ENCODE peak calls at places on chromosomes 16 and 17, in four cellular contexts. K is fibroblast of lung, Z is foreskin fibroblast, C is prostate gland. R is an unnamed sample.

GRCh38 chr17:35189291-35189690 is 4.9 kb downstream of the SLC35G3 start:
- DNase-seq in K (peak; percentile 14), C (no peak), Z (peak; percentile 19), R (no peak)

GRCh38 chr16:50767197-50767596 is 25.3 kb downstream of the CYLD start:
- DNase-seq in K (no peak), Z (no peak), C (no peak), R (no peak)

GRCh38 chr16:17776888-17777287 is 306.1 kb upstream of the XYLT1 start:
- DNase-seq in K (no peak), Z (no peak), C (no peak), R (no peak)

GRCh38 chr17:71409712-71410111 is 711.1 kb upstream of the SOX9 start:
- DNase-seq in C (no peak), K (peak; percentile 83), Z (peak; percentile 91), R (peak; percentile 88)

GRCh38 chr17:53630115-53630514 is 192.6 kb upstream of the KIF2B start:
- DNase-seq in C (no peak), Z (no peak), K (no peak), R (no peak)

GRCh38 chr16:67726106-67727034 is 7.3 kb upstream of the GFOD2 start:
- DNase-seq in K (no peak), C (no peak), Z (peak; percentile 38), R (no peak)

GRCh38 chr16:49833055-49833454 is 22.9 kb downstream of the ZNF423 start:
- DNase-seq in C (no peak), K (peak; percentile 33), Z (peak; percentile 35), R (no peak)

GRCh38 chr16:69709456-69710084 is 16.8 kb downstream of the NQO1 start:
- DNase-seq in C (peak; percentile 27), Z (peak; percentile 78), K (peak; percentile 80), R (peak; percentile 73)

GRCh38 chr16:84686702-84687298 is 13.0 kb upstream of the USP10 start:
- DNase-seq in K (no peak), Z (no peak), C (no peak), R (no peak)

GRCh38 chr17:16516594-16517018 is 24.6 kb upstream of the LRRC75A start:
- DNase-seq in Z (peak; percentile 80), K (peak; percentile 53), C (no peak), R (peak; percentile 75)

GRCh38 chr17:32575865-32576264 is 89.1 kb downstream of the CDK5R1 start:
- DNase-seq in K (no peak), C (no peak), Z (no peak), R (no peak)

GRCh38 chr17:1474402-1475189 is 17.9 kb downstream of the MYO1C start:
- DNase-seq in Z (no peak), K (no peak), C (no peak), R (no peak)

GRCh38 chr16:75304521-75305363 is 53.3 kb upstream of the BCAR1 start:
- DNase-seq in K (peak; percentile 89), Z (peak; percentile 90), C (no peak), R (peak; percentile 87)

GRCh38 chr17:58059141-58059540 is 24.1 kb upstream of the DYNLL2 start:
- DNase-seq in Z (no peak), K (no peak), C (no peak), R (no peak)

GRCh38 chr17:78351449-78352006 is 8.3 kb downstream of the SOCS3 start:
- DNase-seq in C (peak; percentile 91), K (peak; percentile 100), Z (peak; percentile 99), R (peak; percentile 100)

GRCh38 chr16:491225-491919 is 36.1 kb upstream of the CAPN15 start:
- DNase-seq in K (no peak), Z (no peak), C (no peak), R (no peak)

GRCh38 chr16:84571010-84571409 is 46.9 kb downstream of the COTL1 start:
- DNase-seq in Z (no peak), C (no peak), K (no peak), R (no peak)

GRCh38 chr16:23584186-23585076 is 11.7 kb downstream of the NDUFAB1 start:
- DNase-seq in Z (peak; percentile 24), C (no peak), K (no peak), R (peak; percentile 39)

GRCh38 chr17:69539781-69540319 is 125.4 kb downstream of the MAP2K6 start:
- DNase-seq in Z (peak; percentile 77), K (peak; percentile 91), C (no peak), R (peak; percentile 88)

GRCh38 chr16:28983644-28984043 is 1.2 kb upstream of the LAT start:
- DNase-seq in Z (no peak), K (no peak), C (no peak), R (no peak)

GRCh38 chr16:77807-78443 is at the start of gene MPG:
- DNase-seq in K (peak; percentile 68), Z (peak; percentile 96), C (peak; percentile 80), R (peak; percentile 82)

GRCh38 chr17:76145231-76146052 is 4.4 kb upstream of the FOXJ1 start:
- DNase-seq in Z (no peak), K (no peak), C (no peak), R (no peak)

GRCh38 chr16:81526199-81526598 is 81.6 kb downstream of the CMIP start:
- DNase-seq in K (no peak), Z (no peak), C (no peak), R (peak; percentile 33)

DNA sequence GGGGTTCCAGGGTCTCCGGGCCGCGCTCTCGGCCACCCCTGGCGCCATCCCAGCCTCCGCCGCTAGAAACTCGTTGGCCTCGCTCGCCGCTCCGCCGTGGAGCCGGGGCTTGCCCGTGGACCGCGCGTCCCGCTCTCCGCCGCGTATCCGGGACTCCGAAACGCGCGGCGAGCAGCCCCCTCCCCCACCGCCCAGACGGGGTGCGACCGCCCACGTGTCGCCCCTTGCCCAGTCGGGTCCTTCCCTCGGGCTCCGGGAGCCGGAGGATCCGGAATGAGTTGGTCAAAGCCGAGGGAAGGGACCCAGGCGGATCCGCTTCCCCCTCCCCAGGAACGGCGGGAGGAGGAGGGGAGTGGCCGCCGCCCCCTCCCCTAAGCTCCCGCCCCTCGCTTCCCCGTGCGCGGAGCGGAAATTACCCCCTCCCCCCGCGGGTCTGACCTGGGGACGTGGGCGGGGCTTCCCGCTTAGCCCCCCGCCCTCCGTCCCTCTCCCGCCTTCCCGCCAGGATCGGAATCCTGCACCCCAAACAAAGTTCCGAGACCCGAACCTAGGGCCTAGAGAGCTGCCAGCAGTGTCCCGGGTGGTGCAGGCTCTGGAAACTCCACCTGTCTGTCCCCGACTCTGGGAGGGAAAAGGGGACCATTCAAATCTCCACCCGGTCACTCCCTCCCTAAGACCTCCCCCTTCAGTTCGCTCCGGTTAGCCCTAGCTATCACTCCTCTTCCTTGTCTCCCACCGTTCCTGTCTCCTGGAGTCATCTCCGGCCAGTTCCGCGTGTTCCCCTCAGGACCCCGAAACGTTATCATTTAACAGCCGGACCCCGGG is 1.1 kb upstream of the IGF2BP1 start:
- DNase-seq in Z (peak; percentile 55), K (no peak), C (no peak), R (peak; percentile 18)
- TF ChIP-seq CTCF in Z (no peak), K (no peak), C (no peak), R (no peak)

GRCh38 chr16:86517652-86518258 is 7.4 kb downstream of the FOXF1 start:
- DNase-seq in C (peak; percentile 46), Z (peak; percentile 84), K (peak; percentile 89), R (peak; percentile 87)

GRCh38 chr16:86515780-86516617 is 5.7 kb downstream of the FOXF1 start:
- DNase-seq in C (no peak), Z (peak; percentile 46), K (no peak), R (peak; percentile 69)

GRCh38 chr16:86517033-86517432 is 6.7 kb downstream of the FOXF1 start:
- DNase-seq in C (no peak), Z (no peak), K (no peak), R (peak; percentile 48)

GRCh38 chr16:86515420-86515779 is 5.1 kb downstream of the FOXF1 start:
- DNase-seq in K (no peak), Z (no peak), C (no peak), R (peak; percentile 50)

DNA sequence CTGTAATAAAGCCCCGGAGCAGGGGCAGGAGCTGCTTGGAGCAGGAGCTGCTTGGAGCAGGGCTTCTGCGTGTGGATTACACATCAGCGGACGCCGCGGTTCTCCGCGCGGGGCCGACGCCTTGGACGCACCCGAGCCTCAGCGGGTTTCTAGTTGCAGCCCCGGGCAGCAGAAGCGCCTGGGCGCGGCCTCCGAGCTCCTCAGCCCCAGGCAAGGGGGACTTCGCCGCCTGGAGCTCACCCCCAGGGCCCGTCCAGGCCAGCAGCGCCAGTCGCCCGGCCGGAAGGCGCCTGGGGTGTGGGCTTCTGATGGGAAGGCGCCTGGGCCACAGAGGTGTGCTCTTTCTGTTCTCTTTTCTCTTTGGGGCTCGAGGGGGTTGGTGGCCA is 6.3 kb downstream of the FOXF1 start:
- DNase-seq in K (peak; percentile 66), Z (peak; percentile 38), C (no peak), R (peak; percentile 77)
- H3K4me3 ChIP-seq in K (peak overlapping the region; percentile 97), Z (no peak overlapping the region), C (no peak overlapping the region), R (peak overlapping the region; percentile 96)

GRCh38 chr16:85753976-85754375 is 3.1 kb upstream of the C16orf74 start:
- DNase-seq in C (no peak), Z (no peak), K (no peak), R (no peak)

GRCh38 chr16:85753559-85753958 is 2.7 kb upstream of the C16orf74 start:
- DNase-seq in C (peak; percentile 70), K (no peak), Z (no peak), R (no peak)

GRCh38 chr16:85751665-85752501 is 987 bp upstream of the C16orf74 start:
- DNase-seq in Z (peak; percentile 39), K (peak; percentile 25), C (no peak), R (no peak)

GRCh38 chr16:85754403-85754802 is 3.5 kb upstream of the C16orf74 start:
- DNase-seq in K (no peak), C (no peak), Z (no peak), R (no peak)

DNA sequence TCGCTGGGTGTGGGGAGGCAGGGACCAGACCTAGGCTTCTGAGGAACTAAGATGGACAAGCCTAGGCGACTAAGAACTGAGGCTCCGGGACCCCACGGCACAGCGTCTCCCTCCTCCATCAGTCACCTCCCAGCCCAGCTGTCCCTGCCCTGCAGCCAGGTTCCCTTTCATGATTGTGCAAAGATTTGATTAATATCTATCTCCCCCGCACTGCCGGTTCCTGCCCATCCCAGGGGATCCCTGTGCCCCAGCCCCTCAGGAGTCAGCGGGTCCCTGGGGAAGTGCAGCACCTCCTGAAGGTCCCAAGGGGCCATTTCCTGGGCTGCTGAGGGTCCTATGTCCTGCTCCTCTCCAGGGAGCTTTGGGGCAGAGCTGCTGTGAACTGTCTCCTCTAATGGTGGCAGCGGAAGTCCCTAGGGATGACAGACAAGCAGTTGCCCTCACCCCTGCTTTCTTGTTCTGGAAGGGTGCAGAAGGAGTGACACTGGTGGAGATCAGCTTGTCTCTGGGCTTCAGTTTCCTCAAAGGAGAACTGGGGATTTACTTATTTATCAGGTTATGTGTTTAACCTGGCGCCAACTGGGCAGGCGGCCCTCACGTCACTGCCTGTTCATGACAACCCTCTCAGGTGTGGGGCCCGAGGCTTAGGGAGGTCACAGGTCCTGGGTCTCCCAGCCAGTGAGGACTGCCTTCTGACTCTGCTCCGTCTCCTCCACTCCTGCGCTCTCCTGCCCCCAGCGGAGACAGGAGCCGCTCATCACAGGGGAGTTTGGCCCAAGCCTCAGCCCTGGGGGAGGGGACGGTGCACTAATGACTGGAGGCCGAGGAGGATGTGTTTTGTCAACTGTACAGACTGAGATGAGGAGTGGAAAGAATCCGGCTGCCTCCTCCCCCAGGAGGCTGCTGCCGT is 1.9 kb upstream of the C16orf74 start:
- DNase-seq in K (peak; percentile 34), C (peak; percentile 50), Z (peak; percentile 49), R (peak; percentile 52)
- TF ChIP-seq CTCF in K (no peak), C (no peak), Z (peak; percentile 23), R (peak; percentile 49)

GRCh38 chr17:65573283-65573603 is 11.8 kb upstream of the AXIN2 start:
- DNase-seq in Z (no peak), K (no peak), C (no peak), R (no peak)
- H3K4me3 ChIP-seq in Z (no peak overlapping the region), K (no peak overlapping the region), C (no peak overlapping the region), R (no peak overlapping the region)

R was measured in fibroblast of villous mesenchyme.